ENCODE peak calls at places on chromosomes 4 and X, in ten cellular contexts. Y is CD8-positive, alpha-beta T cell; V is neural progenitor cell; I is AG04450; N is HFFc6; B is tibial nerve; O is NB4; L is OCI-LY7; C is foreskin fibroblast; F is HL-60. T is an unnamed sample.

GRCh38 chrX:100649550-100650356 is 5.8 kb downstream of the SRPX2 start:
- DNase-seq in L (no peak), F (no peak), N (peak), I (peak), Y (no peak), B (peak), C (peak), O (peak), V (peak), T (no peak)

GRCh38 chr4:139440971-139441370 is 12.9 kb upstream of the RAB33B start:
- DNase-seq in F (no peak), Y (no peak), O (no peak), B (no peak), V (no peak), I (no peak), L (no peak), N (no peak), C (no peak), T (no peak)

GRCh38 chr4:52861171-52861873 is 795 bp upstream of the RASL11B start:
- DNase-seq in B (no peak), I (no peak), F (no peak), O (no peak), N (no peak), L (no peak), Y (no peak), C (no peak), V (peak), T (no peak)

GRCh38 chr4:41076481-41076880 is 137.9 kb downstream of the APBB2 start:
- DNase-seq in C (no peak), L (no peak), B (no peak), F (no peak), N (no peak), O (no peak), V (no peak), Y (no peak), I (no peak), T (no peak)

GRCh38 chrX:13008189-13008533 is 33.3 kb downstream of the TMSB4X start:
- DNase-seq in F (peak), C (no peak), L (peak), N (no peak), I (no peak), B (no peak), O (peak), V (no peak), Y (no peak), T (no peak)

GRCh38 chr4:150477869-150478268 is 104.1 kb upstream of the MAB21L2 start:
- DNase-seq in B (no peak), V (no peak), Y (no peak), L (no peak), I (no peak), N (no peak), F (no peak), C (no peak), O (no peak), T (no peak)

GRCh38 chrX:74613350-74614192 is 853 bp downstream of the RLIM start:
- DNase-seq in O (peak), C (peak), L (peak), V (peak), N (peak), F (peak), Y (no peak), I (no peak), B (no peak), T (no peak)

GRCh38 chr4:177190995-177191568 is 118.6 kb upstream of the NEIL3 start:
- DNase-seq in N (peak), C (peak), Y (no peak), F (no peak), V (no peak), O (no peak), B (no peak), L (no peak), I (no peak), T (no peak)

GRCh38 chr4:82201805-82202636 is 171.8 kb downstream of the HNRNPD start:
- DNase-seq in C (peak), O (peak), F (peak), N (peak), V (peak), B (no peak), Y (no peak), L (peak), I (no peak), T (no peak)

GRCh38 chr4:106522839-106523238 is 154.3 kb upstream of the GIMD1 start:
- DNase-seq in O (no peak), V (peak), B (no peak), F (no peak), C (peak), Y (no peak), I (no peak), L (no peak), N (peak), T (no peak)

GRCh38 chrX:724256-724655 is 93.7 kb downstream of the SHOX start:
- DNase-seq in F (no peak), V (no peak), Y (no peak), C (no peak), B (no peak), L (no peak), I (no peak), O (no peak), N (no peak), T (no peak)

GRCh38 chr4:17468638-17469221 is 43.2 kb downstream of the QDPR start:
- DNase-seq in L (peak), O (peak), F (no peak), Y (no peak), I (no peak), V (peak), C (peak), N (peak), B (no peak), T (peak)

GRCh38 chr4:164438321-164438720 is 315.6 kb upstream of the SMIM31 start:
- DNase-seq in O (no peak), L (no peak), B (no peak), F (no peak), Y (no peak), C (no peak), V (no peak), I (no peak), N (no peak), T (no peak)

GRCh38 chr4:87209182-87209581 is 11.2 kb downstream of the KLHL8 start:
- DNase-seq in C (no peak), B (no peak), Y (no peak), I (no peak), F (no peak), L (no peak), O (peak), V (no peak), N (no peak), T (no peak)

GRCh38 chrX:149374751-149375150 is 130.4 kb downstream of the IDS start:
- DNase-seq in L (no peak), F (no peak), I (no peak), O (no peak), V (no peak), N (no peak), C (no peak), B (no peak), Y (no peak), T (no peak)

GRCh38 chr4:184453402-184454160 is 20.8 kb downstream of the IRF2 start:
- DNase-seq in L (peak), C (peak), F (peak), N (peak), O (peak), I (peak), B (no peak), Y (peak), V (peak), T (no peak)

GRCh38 chr4:53150631-53151488 is 215.0 kb downstream of the SCFD2 start:
- DNase-seq in V (no peak), L (no peak), I (no peak), O (peak), Y (no peak), N (no peak), F (peak), B (no peak), C (peak), T (no peak)

GRCh38 chrX:133254666-133255065 is 36.5 kb upstream of the TFDP3 start:
- DNase-seq in O (peak), B (no peak), C (peak), I (no peak), V (no peak), L (no peak), N (no peak), Y (no peak), F (no peak), T (no peak)

GRCh38 chrX:71366674-71367256 is 608 bp downstream of the TAF1 start:
- DNase-seq in I (no peak), B (no peak), C (peak), N (no peak), F (peak), L (peak), Y (no peak), O (peak), V (peak), T (peak)

GRCh38 chr4:153223935-153224334 is 19.7 kb downstream of the TRIM2 start:
- DNase-seq in V (no peak), L (no peak), N (no peak), C (peak), O (no peak), F (no peak), Y (no peak), I (no peak), B (no peak), T (no peak)

GRCh38 chr4:183797041-183797444 is 108.1 kb upstream of the STOX2 start:
- DNase-seq in I (no peak), L (no peak), B (no peak), N (no peak), O (no peak), C (peak), V (peak), F (peak), Y (no peak), T (peak)

GRCh38 chr4:186701273-186701672 is 22.4 kb downstream of the FAT1 start:
- DNase-seq in L (no peak), Y (no peak), F (no peak), C (peak), N (no peak), I (no peak), V (peak), B (peak), O (no peak), T (no peak)

GRCh38 chr4:148454835-148455234 is 12.6 kb upstream of the NR3C2 start:
- DNase-seq in C (no peak), V (no peak), N (no peak), L (no peak), Y (no peak), F (no peak), I (no peak), B (no peak), O (no peak), T (no peak)

GRCh38 chr4:26452565-26453531 is 37.4 kb downstream of the CCKAR start:
- DNase-seq in Y (no peak), B (no peak), V (no peak), O (no peak), L (no peak), F (no peak), N (no peak), C (no peak), I (no peak), T (no peak)

GRCh38 chr4:109821186-109821585 is 5.6 kb downstream of the GAR1 start:
- DNase-seq in V (no peak), O (no peak), L (no peak), F (no peak), N (no peak), B (no peak), Y (no peak), C (no peak), I (no peak), T (no peak)

GRCh38 chr4:109827672-109828071 is at the start of gene RRH:
- DNase-seq in C (no peak), Y (no peak), L (no peak), F (no peak), I (no peak), N (no peak), V (no peak), O (no peak), B (no peak), T (no peak)

DNA sequence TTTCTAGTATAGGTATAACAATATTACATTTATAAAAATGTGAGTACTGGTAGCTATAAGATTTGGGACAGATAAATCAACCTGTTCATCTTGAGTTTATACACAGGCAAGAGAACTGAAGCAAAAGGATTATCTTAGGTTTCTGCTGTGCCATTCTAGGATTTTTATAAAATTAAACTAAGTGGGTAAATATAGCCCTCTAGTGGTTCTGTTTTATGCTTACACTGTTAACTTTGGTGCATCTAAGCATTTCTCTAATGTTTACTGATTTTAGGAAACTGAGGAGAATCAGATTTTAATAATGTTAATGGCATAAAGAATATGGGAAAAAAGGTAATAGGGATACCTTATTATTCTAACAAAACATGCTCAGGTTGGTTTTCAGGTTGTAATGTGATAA is 1.1 kb upstream of the RRH start:
- DNase-seq in V (no peak), L (peak), F (no peak), I (no peak), B (no peak), O (peak), C (peak), Y (no peak), N (peak), T (no peak)
- TF ChIP-seq CTCF in V (peak), L (peak), F (peak), I (peak), B (peak), O (peak), C (peak), Y (peak), N (peak), T (peak)

GRCh38 chr4:786861-787300 is 39.0 kb downstream of the CPLX1 start:
- DNase-seq in Y (no peak), C (no peak), L (no peak), F (no peak), N (no peak), O (no peak), B (peak), I (no peak), V (no peak), T (no peak)
- TF ChIP-seq CTCF in Y (no peak), C (no peak), L (no peak), F (no peak), N (no peak), O (no peak), B (no peak), I (no peak), V (no peak), T (no peak)

DNA sequence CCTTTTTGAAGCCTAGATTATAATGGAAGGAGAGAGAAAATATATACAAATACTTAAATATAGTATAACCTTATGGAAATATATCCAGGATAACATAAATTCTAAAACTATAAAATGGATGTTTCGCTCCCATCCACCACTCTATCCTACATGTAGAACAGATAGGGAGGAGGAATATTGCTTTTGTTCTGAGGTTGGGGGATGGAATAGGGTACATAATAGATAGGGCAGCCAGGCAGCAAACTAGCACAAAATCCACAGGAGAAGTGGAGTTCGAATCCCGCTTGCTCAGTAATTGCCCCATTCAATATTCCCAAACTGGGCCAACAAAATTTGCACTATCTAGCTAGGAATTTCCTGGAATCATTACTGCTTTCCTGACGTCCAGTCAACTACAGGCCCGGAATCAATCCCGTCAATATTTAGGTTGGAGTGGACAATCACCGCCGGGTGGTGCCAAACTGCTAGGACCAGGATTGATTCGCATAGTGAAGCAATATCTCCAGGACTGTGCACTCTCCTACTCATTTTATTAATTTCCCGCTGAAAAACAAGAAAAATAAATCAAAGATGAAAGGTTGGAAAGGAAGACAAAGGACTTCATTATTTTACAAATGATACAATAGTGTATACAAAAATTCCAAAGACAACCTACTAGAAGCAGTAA is 40.4 kb upstream of the PAPSS1 start:
- DNase-seq in L (no peak), N (no peak), F (no peak), I (no peak), O (no peak), B (peak), Y (no peak), C (peak), V (peak), T (no peak)
- TF ChIP-seq CTCF in L (no peak), N (no peak), F (no peak), I (no peak), O (no peak), B (no peak), Y (no peak), C (no peak), V (peak), T (no peak)

DNA sequence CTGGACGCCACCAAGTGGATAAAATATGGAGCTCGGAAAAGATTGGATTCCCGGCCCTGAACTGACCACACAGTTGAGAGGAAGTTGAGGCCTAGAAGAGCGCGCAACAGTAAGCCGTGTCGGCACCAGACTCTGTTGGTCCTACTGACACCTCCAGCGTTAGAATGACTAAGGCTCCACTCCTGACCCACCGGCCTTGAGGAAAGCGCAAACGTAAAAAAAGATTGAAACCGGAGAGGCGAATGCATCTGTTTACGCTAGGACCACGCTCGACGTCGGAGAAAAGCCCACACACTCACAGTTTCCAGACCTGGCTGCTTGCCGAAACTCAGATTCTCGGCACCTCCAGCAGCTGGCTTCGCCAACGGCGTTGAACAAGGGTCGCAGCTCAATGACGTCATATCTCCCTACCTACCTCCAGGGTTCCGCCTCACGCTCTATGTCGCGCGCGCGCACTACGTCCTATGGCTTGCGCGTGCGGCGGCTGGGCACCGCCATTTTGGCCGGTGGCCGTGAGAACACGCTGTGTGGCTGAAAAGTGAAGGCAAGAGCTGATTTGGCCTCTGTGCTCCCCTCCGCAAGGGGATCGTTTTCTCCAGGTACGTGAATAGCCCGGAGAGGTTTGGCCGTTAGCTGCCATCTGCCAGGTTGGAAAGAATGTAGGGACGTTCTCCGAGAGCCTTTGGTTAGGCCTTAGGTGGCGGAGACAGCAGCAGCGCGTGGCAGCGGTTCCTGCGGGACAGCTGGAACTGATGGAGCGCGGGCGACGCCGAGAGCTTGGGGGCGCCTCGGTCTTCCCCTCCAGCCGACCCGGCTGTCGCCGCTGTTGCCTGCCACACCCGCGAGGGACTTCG is at the start of the genes ABCE1 and ANAPC10:
- DNase-seq in V (peak), O (peak), Y (peak), B (peak), L (peak), I (peak), F (peak), N (peak), C (peak), T (peak)
- TF ChIP-seq CTCF in V (no peak), O (no peak), Y (no peak), B (no peak), L (peak), I (peak), F (no peak), N (peak), C (peak), T (no peak)

GRCh38 chrX:108537005-108537404 is 97.4 kb downstream of the COL4A5 start:
- DNase-seq in I (no peak), N (peak), Y (no peak), B (no peak), O (peak), V (peak), F (peak), C (peak), L (peak), T (no peak)
- TF ChIP-seq CTCF in I (peak), N (peak), Y (no peak), B (peak), O (peak), V (peak), F (peak), C (peak), L (peak), T (peak)

DNA sequence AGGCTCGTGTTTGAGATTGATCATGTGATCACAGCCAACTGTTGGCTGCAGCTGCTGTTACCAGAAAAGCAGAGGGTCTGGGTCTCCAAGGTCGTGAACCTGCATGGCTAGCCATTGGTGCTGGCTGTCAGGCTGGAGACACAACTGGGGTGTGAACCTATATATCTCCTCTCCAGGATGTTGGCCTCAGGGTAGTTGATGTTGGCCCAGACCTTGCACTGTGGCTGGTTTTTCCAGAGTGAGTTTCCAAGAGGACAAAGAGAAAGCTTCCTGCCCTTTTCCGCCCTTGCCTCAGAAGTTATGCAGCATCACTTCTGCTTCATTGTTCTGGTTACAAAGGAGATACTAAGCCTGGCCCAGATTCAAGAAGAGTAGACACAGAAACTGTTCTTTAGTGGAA is 607.8 kb upstream of the HS3ST1 start:
- DNase-seq in Y (no peak), V (no peak), O (no peak), L (no peak), C (no peak), B (no peak), F (no peak), N (no peak), I (no peak), T (no peak)
- TF ChIP-seq CTCF in Y (no peak), V (no peak), O (no peak), L (no peak), C (no peak), B (no peak), F (no peak), N (no peak), I (no peak), T (no peak)

GRCh38 chrX:46912673-46913491 is 661 bp downstream of the JADE3 start:
- DNase-seq in Y (peak), O (peak), L (peak), I (no peak), B (no peak), N (peak), F (peak), V (peak), C (peak), T (peak)
- TF ChIP-seq CTCF in Y (no peak), O (peak), L (peak), I (peak), B (peak), N (peak), F (no peak), V (peak), C (peak), T (peak)

GRCh38 chr4:72340803-72341431 is 228.1 kb downstream of the ADAMTS3 start:
- DNase-seq in F (no peak), I (no peak), Y (no peak), C (peak), N (no peak), O (no peak), V (no peak), L (no peak), B (no peak), T (no peak)

GRCh38 chr4:72338060-72338459 is 231.0 kb downstream of the ADAMTS3 start:
- DNase-seq in Y (no peak), F (no peak), B (no peak), N (no peak), C (no peak), L (no peak), O (no peak), V (no peak), I (no peak), T (no peak)

GRCh38 chr4:72341432-72341820 is 227.6 kb downstream of the ADAMTS3 start:
- DNase-seq in N (no peak), I (no peak), C (no peak), V (no peak), B (no peak), O (no peak), Y (no peak), L (no peak), F (no peak), T (no peak)
- TF ChIP-seq CTCF in N (no peak), I (no peak), C (no peak), V (no peak), B (no peak), O (no peak), Y (no peak), L (no peak), F (no peak), T (no peak)

GRCh38 chr4:121477079-121477478 is 96.3 kb upstream of the QRFPR start:
- DNase-seq in L (no peak), C (no peak), F (no peak), I (no peak), N (no peak), O (no peak), Y (no peak), V (no peak), B (no peak), T (no peak)

GRCh38 chr4:121477480-121477879 is 96.7 kb upstream of the QRFPR start:
- DNase-seq in O (no peak), F (no peak), C (no peak), L (no peak), Y (no peak), V (no peak), B (no peak), I (no peak), N (no peak), T (no peak)

GRCh38 chr4:121472937-121473721 is 92.3 kb upstream of the QRFPR start:
- DNase-seq in O (no peak), I (no peak), F (no peak), V (no peak), N (no peak), B (no peak), C (no peak), Y (no peak), L (no peak), T (no peak)
- TF ChIP-seq CTCF in O (no peak), I (no peak), F (no peak), V (no peak), N (no peak), B (no peak), C (no peak), Y (no peak), L (no peak), T (no peak)